ENCODE peak calls at places on chromosomes 6 and 20, in six cellular contexts. T is lower leg skin, H is right lobe of liver, B is endothelial cell of umbilical vein, G is sigmoid colon, S is transverse colon. M is an unnamed sample.

GRCh38 chr20:7516631-7517051 is 423.6 kb downstream of the HAO1 start:
- DNase-seq in G (no peak), H (peak; percentile 30), T (no peak), S (no peak), B (no peak), M (no peak)

GRCh38 chr6:121515615-121516265 is 80.3 kb downstream of the GJA1 start:
- DNase-seq in B (peak; percentile 93), T (no peak), G (no peak), H (no peak), S (no peak), M (no peak)

GRCh38 chr6:111417181-111417585 is 65.8 kb downstream of the REV3L start:
- DNase-seq in G (peak; percentile 79), S (no peak), T (peak; percentile 45), H (no peak), B (no peak), M (no peak)

GRCh38 chr6:137547186-137547585 is 53.0 kb upstream of the OLIG3 start:
- DNase-seq in S (no peak), T (no peak), H (no peak), B (no peak), G (no peak), M (no peak)

GRCh38 chr20:43379239-43379917 is 78.3 kb upstream of the SRSF6 start:
- DNase-seq in H (no peak), G (no peak), B (no peak), S (no peak), T (no peak), M (no peak)

GRCh38 chr6:31585531-31585930 is 546 bp upstream of the LST1 start:
- DNase-seq in T (no peak), H (no peak), G (no peak), S (no peak), B (no peak), M (no peak)

GRCh38 chr6:138286698-138287097 is 68.4 kb upstream of the PBOV1 start:
- DNase-seq in G (no peak), S (no peak), B (no peak), T (no peak), H (no peak), M (no peak)

GRCh38 chr20:21840991-21841390 is 135.5 kb downstream of the PAX1 start:
- DNase-seq in S (no peak), T (no peak), B (no peak), H (no peak), G (no peak), M (no peak)

GRCh38 chr6:33081098-33081824 is 5.5 kb downstream of the HLA-DPB1 start:
- DNase-seq in T (no peak), G (no peak), H (no peak), B (no peak), S (no peak), M (no peak)

GRCh38 chr6:44057931-44058616 is 69.2 kb downstream of the MRPL14 start:
- DNase-seq in T (no peak), H (no peak), S (no peak), B (no peak), G (no peak), M (no peak)

GRCh38 chr6:107185570-107185969 is 70.3 kb upstream of the BEND3 start:
- DNase-seq in T (no peak), G (no peak), H (no peak), S (no peak), B (peak; percentile 22), M (no peak)

GRCh38 chr20:46040902-46041535 is 12.0 kb downstream of the SLC12A5 start:
- DNase-seq in G (no peak), B (peak; percentile 43), T (no peak), H (no peak), S (no peak), M (no peak)

GRCh38 chr6:95431637-95432228 is 145.6 kb upstream of the MANEA start:
- DNase-seq in S (peak; percentile 16), G (no peak), H (no peak), T (peak; percentile 32), B (peak; percentile 64), M (no peak)

GRCh38 chr6:37804676-37805075 is 14.9 kb upstream of the ZFAND3 start:
- DNase-seq in H (no peak), B (no peak), G (no peak), S (no peak), T (no peak), M (no peak)

GRCh38 chr6:106102967-106103727 is 17.0 kb downstream of the PRDM1 start:
- DNase-seq in G (no peak), B (no peak), T (no peak), S (no peak), H (no peak), M (no peak)

GRCh38 chr6:11007715-11008608 is 36.1 kb downstream of the ELOVL2 start:
- DNase-seq in S (no peak), G (no peak), H (no peak), T (no peak), B (peak; percentile 2), M (no peak)

GRCh38 chr20:60037120-60037499 is 78.9 kb downstream of the CDH26 start:
- DNase-seq in B (no peak), S (no peak), T (no peak), H (no peak), G (no peak), M (no peak)

GRCh38 chr6:27752038-27752885 is 159.9 kb downstream of the OR2B2 start:
- DNase-seq in B (peak; percentile 89), G (peak; percentile 72), T (peak; percentile 45), H (peak; percentile 52), S (peak; percentile 50), M (peak; percentile 65)

GRCh38 chr6:8238772-8239683 is 136.7 kb upstream of the EEF1E1 start:
- DNase-seq in B (no peak), S (no peak), H (no peak), G (no peak), T (no peak), M (no peak)

GRCh38 chr6:78561015-78561414 is 306.3 kb upstream of the IRAK1BP1 start:
- DNase-seq in H (no peak), G (no peak), B (peak; percentile 49), T (no peak), S (no peak), M (no peak)

GRCh38 chr6:110414669-110415296 is 592 bp downstream of the DDO start:
- DNase-seq in S (no peak), H (no peak), G (no peak), B (no peak), T (no peak), M (no peak)

GRCh38 chr6:44966449-44967091 is 361.6 kb upstream of the RUNX2 start:
- DNase-seq in G (no peak), S (no peak), T (no peak), H (no peak), B (peak; percentile 91), M (no peak)

GRCh38 chr20:381581-382290 is 1.2 kb downstream of the TRIB3 start:
- DNase-seq in S (peak; percentile 87), H (peak; percentile 89), B (peak; percentile 48), G (peak; percentile 83), T (peak; percentile 71), M (peak; percentile 87)

GRCh38 chr20:382291-383115 is 1.9 kb downstream of the TRIB3 start:
- DNase-seq in T (no peak), B (no peak), G (no peak), H (no peak), S (no peak), M (no peak)

GRCh38 chr20:384723-385122 is 4.2 kb downstream of the TRIB3 start:
- DNase-seq in T (no peak), B (no peak), S (no peak), H (no peak), G (no peak), M (no peak)

GRCh38 chr20:385448-385847 is 4.9 kb downstream of the TRIB3 start:
- DNase-seq in G (no peak), H (no peak), S (no peak), T (no peak), B (no peak), M (no peak)

GRCh38 chr20:383889-384288 is 3.3 kb downstream of the TRIB3 start:
- DNase-seq in G (no peak), B (no peak), H (no peak), S (no peak), T (no peak), M (no peak)
- TF ChIP-seq POLR2A in G (no peak), B (no peak), H (no peak), S (no peak), T (no peak), M (no peak)

DNA sequence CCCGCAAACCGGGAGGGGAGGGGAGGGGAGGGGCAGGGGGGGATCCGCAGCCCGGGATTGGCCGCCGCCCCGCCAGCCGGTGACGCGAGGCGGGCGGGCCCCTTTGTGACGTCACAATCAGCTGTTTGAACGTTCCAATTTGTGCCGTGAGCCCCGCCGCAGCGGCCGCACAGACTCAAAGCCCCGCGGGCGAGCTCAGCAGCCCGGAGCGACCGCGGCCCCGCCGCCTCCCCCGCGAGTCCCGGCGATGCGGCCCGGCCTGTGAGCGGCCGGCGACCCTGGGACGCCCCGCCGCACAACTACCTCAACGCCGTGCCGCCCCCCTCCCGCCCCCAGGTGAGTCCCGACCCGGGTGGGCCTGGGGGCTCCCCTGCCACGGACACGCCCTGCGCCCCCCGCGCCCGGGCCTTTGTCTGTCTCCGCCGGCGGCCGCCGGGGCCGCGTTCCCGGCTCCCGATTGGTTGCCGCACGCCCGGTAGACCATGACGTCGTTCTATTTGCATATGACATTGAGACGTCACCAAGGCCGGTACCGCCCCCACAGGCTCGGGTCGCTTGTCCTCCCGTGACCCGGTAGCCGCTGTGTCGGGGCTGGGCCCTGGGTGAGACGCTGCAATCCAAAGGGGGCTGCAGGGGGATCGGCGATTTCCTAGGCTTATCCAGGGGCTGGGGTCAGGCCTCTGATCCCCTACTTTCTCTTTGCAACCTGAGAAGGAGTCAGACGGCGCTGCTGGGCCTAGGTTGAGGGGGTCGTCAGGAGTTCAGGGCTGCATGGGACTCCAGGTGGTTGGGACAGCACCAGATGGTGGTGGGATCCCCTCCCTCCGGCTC is at the start of gene TP53INP2:
- DNase-seq in B (peak; percentile 81), S (peak; percentile 96), T (peak; percentile 92), H (peak; percentile 94), G (peak; percentile 98), M (peak; percentile 99)
- TF ChIP-seq POLR2A in B (peak; percentile 81), S (peak; percentile 53), T (no peak), H (peak; percentile 91), G (no peak), M (peak; percentile 75)

GRCh38 chr20:62489186-62489939 is 13.6 kb upstream of the GATA5 start:
- DNase-seq in T (no peak), B (no peak), G (no peak), H (no peak), S (peak; percentile 26), M (no peak)
- TF ChIP-seq POLR2A in T (no peak), B (no peak), G (no peak), H (no peak), S (no peak), M (no peak)

GRCh38 chr6:35919827-35920751 is 809 bp downstream of the SRPK1 start:
- DNase-seq in S (peak; percentile 65), T (no peak), H (peak; percentile 34), G (peak; percentile 65), B (peak; percentile 90), M (no peak)
- TF ChIP-seq POLR2A in S (peak; percentile 72), T (no peak), H (no peak), G (no peak), B (peak; percentile 39), M (no peak)

M was measured in suprapubic skin.